ENCODE peak calls at places on chromosomes 12 and 14, in ten cellular contexts. A, E, B, I, S, Z, V, D, W and F are unnamed samples.
A peak's percentile ranks its signal among the peaks of the same experiment; 100 is the strongest.

GRCh38 chr14:51507556-51508511 is 143.9 kb upstream of the FRMD6 start:
- DNase-seq in S (peak; percentile 66), D (no peak), V (peak; percentile 28), A (no peak), W (no peak), I (peak; percentile 93), Z (peak; percentile 68), B (no peak), E (peak; percentile 52), F (peak; percentile 56)

GRCh38 chr12:107320031-107320928 is 226.9 kb upstream of the CRY1 start:
- DNase-seq in A (no peak), B (no peak), Z (peak; percentile 86), W (no peak), D (peak; percentile 67), E (peak; percentile 69), S (peak; percentile 61), I (no peak), V (peak; percentile 61), F (peak; percentile 48)

GRCh38 chr12:113149361-113150150 is at the start of gene CFAP73:
- DNase-seq in Z (peak; percentile 84), E (peak; percentile 77), A (no peak), I (no peak), V (peak; percentile 75), S (peak; percentile 90), B (peak; percentile 88), W (peak; percentile 72), D (peak; percentile 72), F (no peak)

GRCh38 chr12:132795847-132796246 is 32.8 kb downstream of the GOLGA3 start:
- DNase-seq in Z (no peak), W (no peak), I (no peak), A (no peak), E (no peak), V (no peak), B (no peak), S (no peak), D (no peak), F (no peak)

GRCh38 chr14:104545151-104545931 is 34.2 kb upstream of the C14orf180 start:
- DNase-seq in A (no peak), D (no peak), V (no peak), W (no peak), Z (no peak), B (no peak), I (no peak), S (no peak), E (no peak), F (no peak)

GRCh38 chr12:1373887-1374286 is 220.5 kb downstream of the FBXL14 start:
- DNase-seq in W (no peak), B (no peak), D (no peak), E (peak; percentile 30), Z (no peak), V (peak; percentile 67), A (no peak), I (no peak), S (no peak), F (no peak)

GRCh38 chr12:72277415-72277814 is 5.2 kb downstream of the TRHDE start:
- DNase-seq in E (peak; percentile 61), A (no peak), S (no peak), V (peak; percentile 81), B (no peak), W (no peak), Z (no peak), I (no peak), D (no peak), F (no peak)

GRCh38 chr12:50087995-50088394 is 2.9 kb downstream of the SMARCD1 start:
- DNase-seq in W (no peak), B (no peak), S (no peak), Z (no peak), D (no peak), E (peak; percentile 31), A (no peak), V (peak; percentile 85), I (no peak), F (no peak)

GRCh38 chr14:38158468-38158867 is 49.2 kb upstream of the SSTR1 start:
- DNase-seq in I (no peak), B (no peak), D (no peak), V (no peak), Z (no peak), E (no peak), A (no peak), W (no peak), S (no peak), F (no peak)

GRCh38 chr12:30965613-30965985 is 39.1 kb downstream of the TSPAN11 start:
- DNase-seq in B (no peak), D (no peak), E (no peak), I (no peak), W (peak; percentile 40), S (no peak), Z (no peak), A (no peak), V (no peak), F (no peak)

GRCh38 chr12:52168019-52168717 is 23.6 kb downstream of the KRT80 start:
- DNase-seq in E (no peak), I (no peak), D (no peak), Z (no peak), W (peak; percentile 67), V (peak; percentile 88), B (no peak), A (no peak), S (peak; percentile 54), F (no peak)

GRCh38 chr14:21136024-21136423 is 19.8 kb downstream of the OR5AU1 start:
- DNase-seq in W (no peak), A (no peak), E (peak; percentile 10), I (no peak), D (no peak), B (no peak), V (peak; percentile 12), S (peak; percentile 12), Z (no peak), F (no peak)
- TF ChIP-seq CTCF in W (peak; percentile 65), A (peak; percentile 57), E (peak; percentile 70), I (peak; percentile 42), D (peak; percentile 60), B (peak; percentile 56), V (peak; percentile 58), S (peak; percentile 68), Z (peak; percentile 34), F (peak; percentile 40)

GRCh38 chr12:62331306-62331705 is 71.1 kb downstream of the USP15 start:
- DNase-seq in S (no peak), D (no peak), V (no peak), I (no peak), A (no peak), Z (no peak), W (no peak), B (no peak), E (no peak), F (no peak)

GRCh38 chr12:62335057-62335456 is 74.9 kb downstream of the USP15 start:
- DNase-seq in B (no peak), I (no peak), E (no peak), S (no peak), D (no peak), V (no peak), W (no peak), A (no peak), Z (no peak), F (no peak)

GRCh38 chr12:62332598-62332997 is 72.4 kb downstream of the USP15 start:
- DNase-seq in E (peak; percentile 84), A (no peak), V (peak; percentile 79), D (no peak), S (no peak), Z (no peak), W (no peak), B (peak; percentile 10), I (no peak), F (no peak)

DNA sequence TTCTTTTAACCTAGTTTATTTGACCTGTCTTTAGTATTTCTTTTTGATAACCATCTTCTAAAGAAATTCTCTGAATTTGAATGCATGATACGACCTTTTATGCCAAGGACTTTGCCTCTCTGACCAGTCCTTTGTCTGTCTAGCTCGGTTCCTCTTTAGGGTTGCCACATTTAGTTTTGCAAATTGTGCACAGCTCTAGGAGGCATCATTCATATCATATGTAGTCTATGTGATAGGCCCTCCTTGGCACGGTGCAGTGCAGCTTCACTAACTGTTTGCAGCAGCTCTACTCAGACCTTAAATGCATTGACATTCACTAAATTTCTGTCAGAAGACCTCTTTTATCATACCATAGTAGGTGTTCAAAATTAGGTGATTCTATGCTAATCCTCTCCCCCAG is 75.6 kb downstream of the USP15 start:
- DNase-seq in A (no peak), B (no peak), D (no peak), V (no peak), S (no peak), E (no peak), Z (no peak), I (no peak), W (no peak), F (no peak)
- H3K36me3 ChIP-seq in A (no peaks in the 10 kb centered on the region), B (no peaks in the 10 kb centered on the region), D (peaks cover 6% of the 10 kb centered on the region), V (no peaks in the 10 kb centered on the region), S (no peaks in the 10 kb centered on the region), E (no peaks in the 10 kb centered on the region), Z (no peaks in the 10 kb centered on the region), I (no peaks in the 10 kb centered on the region), W (no peaks in the 10 kb centered on the region), F (no peaks in the 10 kb centered on the region)

DNA sequence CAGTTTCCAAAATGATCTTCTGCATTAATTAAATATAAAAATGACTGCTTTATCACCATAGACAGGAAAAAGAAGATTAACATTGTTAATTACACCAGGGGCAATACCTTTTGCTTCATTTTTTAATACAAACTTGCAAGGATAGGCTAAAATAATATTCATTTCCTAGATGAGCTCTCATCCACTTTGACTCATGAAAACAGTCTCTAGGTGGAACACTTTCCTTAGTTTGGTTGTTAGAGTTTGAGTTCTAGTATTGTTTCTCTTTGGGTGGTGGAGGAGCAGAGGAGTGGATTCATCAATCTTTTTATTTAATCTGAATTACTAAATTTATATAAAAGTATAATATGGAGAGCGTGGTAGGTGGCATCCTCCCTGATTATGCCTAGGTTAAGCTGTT is 251.0 kb downstream of the PDZRN4 start:
- DNase-seq in Z (no peak), W (no peak), D (no peak), S (no peak), B (no peak), A (no peak), I (no peak), E (no peak), V (no peak), F (no peak)
- TF ChIP-seq CTCF in Z (no peak), W (no peak), D (no peak), S (no peak), B (no peak), A (no peak), I (no peak), E (no peak), V (no peak), F (no peak)

DNA sequence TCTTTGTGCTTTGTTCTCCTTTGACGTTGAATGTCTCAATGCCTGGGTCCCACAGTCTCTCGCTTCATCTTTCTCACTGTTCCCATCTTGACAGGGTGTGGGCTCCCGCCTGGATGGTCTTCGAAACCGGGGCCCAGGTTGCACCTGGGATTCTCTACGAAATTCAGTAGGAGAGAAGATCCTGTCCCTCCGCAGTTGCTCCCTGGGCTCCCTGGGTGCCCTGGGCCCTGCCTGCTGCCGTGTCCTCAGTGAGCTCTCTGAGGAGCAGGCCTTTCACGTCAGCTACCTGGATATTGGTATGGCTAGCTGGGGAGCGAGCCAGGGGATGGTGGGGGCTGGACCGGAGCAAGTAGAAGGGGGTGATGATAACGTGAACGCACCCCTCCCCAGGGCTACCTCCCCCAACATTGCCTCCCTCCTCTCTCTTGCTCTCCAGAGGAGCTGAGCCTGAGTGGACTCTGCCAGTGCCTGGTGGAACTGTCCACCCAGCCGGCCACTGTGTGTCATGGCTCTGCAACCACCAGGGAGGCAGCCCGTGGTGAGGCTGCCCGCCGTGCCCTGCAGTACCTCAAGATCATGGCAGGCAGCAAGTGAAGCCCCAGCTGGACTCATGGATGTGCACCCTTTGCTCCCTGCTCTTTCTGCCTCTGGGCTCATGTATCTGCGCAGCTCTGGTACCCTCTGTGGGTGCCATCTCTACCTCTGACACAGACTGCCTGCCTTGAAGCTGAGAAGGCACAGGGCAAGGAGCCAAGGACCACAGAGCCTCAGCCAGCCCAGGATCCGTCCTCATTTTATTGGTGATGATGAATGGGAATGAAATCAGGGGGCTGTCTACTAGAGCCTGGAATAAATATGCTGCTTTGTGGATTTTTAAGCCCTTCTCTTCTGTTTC is 1.5 kb downstream of the NPFF start:
- DNase-seq in D (no peak), V (no peak), E (no peak), B (no peak), S (no peak), I (no peak), Z (no peak), W (no peak), A (no peak), F (peak; percentile 15)
- H3K36me3 ChIP-seq in D (peaks cover 52% of the 10 kb centered on the region), V (peaks cover 30% of the 10 kb centered on the region), E (peaks cover 6% of the 10 kb centered on the region), B (peaks cover 5% of the 10 kb centered on the region), S (peaks cover 5% of the 10 kb centered on the region), I (peaks cover 49% of the 10 kb centered on the region), Z (no peaks in the 10 kb centered on the region), W (peaks cover 54% of the 10 kb centered on the region), A (peaks cover 49% of the 10 kb centered on the region), F (peaks cover 46% of the 10 kb centered on the region)